ENCODE peak calls at places on chromosome X, in seven cellular contexts. R is AG10803, J is right atrium auricular region, L is lower lobe of right lung, O is AG20443, S is neural crest cell, I is glutamatergic neuron. B is an unnamed sample.
A peak's percentile ranks its signal among the peaks of the same experiment; 100 is the strongest.

GRCh38 chrX:107826286-107827136 is 845 bp downstream of the MID2 start:
- DNase-seq in R (peak; percentile 53), J (no peak), L (peak; percentile 55), O (peak; percentile 60), S (peak; percentile 28), I (peak; percentile 51), B (peak; percentile 41)

GRCh38 chrX:69503835-69504625 is at the start of gene NALF2:
- DNase-seq in R (peak; percentile 11), J (no peak), L (peak; percentile 65), O (peak; percentile 58), S (peak; percentile 55), I (peak; percentile 72), B (peak; percentile 45)

GRCh38 chrX:69155786-69156520 is 9.3 kb downstream of the PJA1 start:
- DNase-seq in R (no peak), J (no peak), L (no peak), O (no peak), S (no peak), I (no peak), B (no peak)

GRCh38 chrX:39930777-39931553 is 166.8 kb downstream of the BCOR start:
- DNase-seq in R (no peak), J (no peak), L (no peak), O (no peak), S (no peak), I (no peak), B (no peak)

GRCh38 chrX:151973851-151974335 is 583 bp downstream of the GABRE start:
- DNase-seq in R (peak; percentile 43), J (no peak), L (peak; percentile 53), O (peak; percentile 20), S (no peak), I (peak; percentile 12), B (peak; percentile 32)

GRCh38 chrX:15350329-15350996 is 15.1 kb upstream of the PIGA start:
- DNase-seq in R (no peak), J (no peak), L (no peak), O (no peak), S (no peak), I (no peak), B (no peak)

GRCh38 chrX:63922221-63922620 is 137.2 kb upstream of the ARHGEF9 start:
- DNase-seq in R (peak; percentile 79), J (no peak), L (no peak), O (peak; percentile 60), S (no peak), I (no peak), B (peak; percentile 9)

GRCh38 chrX:102154218-102154860 is 1.4 kb downstream of the BEX5 start:
- DNase-seq in R (no peak), J (no peak), L (no peak), O (no peak), S (peak; percentile 2), I (peak; percentile 42), B (no peak)

GRCh38 chrX:14865201-14865600 is 7.7 kb downstream of the FANCB start:
- DNase-seq in R (peak; percentile 52), J (no peak), L (no peak), O (peak; percentile 9), S (no peak), I (no peak), B (no peak)

GRCh38 chrX:16479206-16479869 is 170.6 kb upstream of the S100G start:
- DNase-seq in R (peak; percentile 53), J (no peak), L (no peak), O (peak; percentile 7), S (no peak), I (no peak), B (peak; percentile 92)

GRCh38 chrX:144730486-144730885 is 516.8 kb upstream of the SPANXN1 start:
- DNase-seq in R (peak; percentile 64), J (no peak), L (no peak), O (no peak), S (no peak), I (no peak), B (peak; percentile 81)

GRCh38 chrX:30935985-30936384 is 46.9 kb upstream of the TAB3 start:
- DNase-seq in R (peak; percentile 16), J (no peak), L (no peak), O (peak; percentile 68), S (peak; percentile 5), I (peak; percentile 10), B (peak; percentile 19)

GRCh38 chrX:113058634-113059033 is 218.0 kb upstream of the AMOT start:
- DNase-seq in R (no peak), J (no peak), L (no peak), O (no peak), S (no peak), I (no peak), B (no peak)

GRCh38 chrX:48911407-48912182 is at the start of gene SLC35A2:
- DNase-seq in R (peak; percentile 50), J (peak; percentile 76), L (peak; percentile 89), O (peak; percentile 78), S (peak; percentile 48), I (peak; percentile 79), B (peak; percentile 80)

GRCh38 chrX:45449982-45450381 is 249.3 kb upstream of the DIPK2B start:
- DNase-seq in R (peak; percentile 40), J (no peak), L (no peak), O (no peak), S (no peak), I (no peak), B (peak; percentile 91)

GRCh38 chrX:35439692-35440091 is 358.4 kb upstream of the MAGEB16 start:
- DNase-seq in R (no peak), J (no peak), L (no peak), O (no peak), S (no peak), I (no peak), B (peak; percentile 65)

GRCh38 chrX:134388161-134389109 is 71.5 kb upstream of the HPRT1 start:
- DNase-seq in R (no peak), J (no peak), L (no peak), O (no peak), S (no peak), I (no peak), B (no peak)

GRCh38 chrX:119552508-119552907 is 12.7 kb downstream of the STEEP1 start:
- DNase-seq in R (peak; percentile 61), J (no peak), L (no peak), O (no peak), S (no peak), I (no peak), B (peak; percentile 30)

GRCh38 chrX:17435476-17435875 is 60.5 kb downstream of the NHS start:
- DNase-seq in R (no peak), J (no peak), L (no peak), O (no peak), S (no peak), I (no peak), B (no peak)

GRCh38 chrX:133454525-133455323 is 39.4 kb upstream of the GPC4 start:
- DNase-seq in R (no peak), J (no peak), L (no peak), O (no peak), S (no peak), I (no peak), B (no peak)

GRCh38 chrX:67570839-67571238 is 27.0 kb downstream of the AR start:
- DNase-seq in R (no peak), J (no peak), L (no peak), O (no peak), S (no peak), I (no peak), B (no peak)

GRCh38 chrX:96407043-96407442 is 277.6 kb upstream of the DIAPH2 start:
- DNase-seq in R (peak; percentile 17), J (no peak), L (no peak), O (peak; percentile 36), S (no peak), I (no peak), B (no peak)

GRCh38 chrX:28189011-28189410 is 207.8 kb upstream of the DCAF8L1 start:
- DNase-seq in R (no peak), J (no peak), L (no peak), O (no peak), S (no peak), I (no peak), B (peak; percentile 87)

GRCh38 chrX:121308276-121308805 is 260.9 kb downstream of the GLUD2 start:
- DNase-seq in R (peak; percentile 73), J (no peak), L (no peak), O (peak; percentile 48), S (peak; percentile 1), I (peak; percentile 21), B (peak; percentile 67)

GRCh38 chrX:42247241-42247640 is 323.9 kb upstream of the CASK start:
- DNase-seq in R (peak; percentile 9), J (no peak), L (no peak), O (peak; percentile 15), S (no peak), I (no peak), B (no peak)

GRCh38 chrX:100424012-100424411 is 13.9 kb upstream of the PCDH19 start:
- DNase-seq in R (no peak), J (no peak), L (no peak), O (no peak), S (no peak), I (no peak), B (no peak)